ENCODE peak calls at places on chromosomes 1 and 21, in nine cellular contexts. B is heart right ventricle; H is IMR-90; U is CD4-positive, alpha-beta T cell; Y is heart left ventricle; M is left lung; R is AG04450; I is Panc1; A is endodermal cell. Q is an unnamed sample.

GRCh38 chr1:24957016-24957807 is 27.1 kb upstream of the RUNX3 start:
- DNase-seq in B (no peak), H (no peak), U (no peak), Y (no peak), M (no peak), R (no peak), I (no peak), A (no peak), Q (no peak)

GRCh38 chr1:73401666-73402065 is 796.3 kb downstream of the LRRIQ3 start:
- DNase-seq in B (no peak), H (peak), U (no peak), Y (no peak), M (no peak), R (no peak), I (no peak), A (peak), Q (no peak)

GRCh38 chr1:81512242-81512641 is 288.5 kb upstream of the ADGRL2 start:
- DNase-seq in B (no peak), H (no peak), U (no peak), Y (no peak), M (no peak), R (no peak), I (no peak), A (no peak), Q (no peak)

GRCh38 chr1:64269558-64269884 is 66.1 kb downstream of the UBE2U start:
- DNase-seq in B (no peak), H (no peak), U (no peak), Y (no peak), M (no peak), R (no peak), I (no peak), A (peak), Q (no peak)

GRCh38 chr1:19006837-19007271 is 50.4 kb upstream of the IFFO2 start:
- DNase-seq in B (no peak), H (no peak), U (no peak), Y (no peak), M (no peak), R (no peak), I (no peak), A (no peak), Q (no peak)

GRCh38 chr1:35573198-35573775 is at the start of gene TFAP2E:
- DNase-seq in B (no peak), H (no peak), U (no peak), Y (no peak), M (no peak), R (no peak), I (no peak), A (peak), Q (no peak)

GRCh38 chr1:4379451-4380175 is 274.8 kb upstream of the AJAP1 start:
- DNase-seq in B (no peak), H (no peak), U (no peak), Y (peak), M (no peak), R (no peak), I (no peak), A (no peak), Q (no peak)

GRCh38 chr1:211420845-211421454 is 71.0 kb downstream of the RD3 start:
- DNase-seq in B (no peak), H (peak), U (no peak), Y (no peak), M (no peak), R (no peak), I (no peak), A (no peak), Q (no peak)

GRCh38 chr21:32726742-32727477 is 903 bp downstream of the SYNJ1 start:
- DNase-seq in B (peak), H (peak), U (no peak), Y (peak), M (no peak), R (no peak), I (no peak), A (peak), Q (peak)

GRCh38 chr1:98920441-98921110 is 84.1 kb downstream of the PLPPR5 start:
- DNase-seq in B (no peak), H (peak), U (no peak), Y (no peak), M (no peak), R (peak), I (no peak), A (no peak), Q (no peak)

GRCh38 chr1:59076612-59077011 is 220.3 kb upstream of the FGGY start:
- DNase-seq in B (no peak), H (peak), U (no peak), Y (no peak), M (no peak), R (no peak), I (no peak), A (no peak), Q (no peak)

GRCh38 chr21:33975548-33976081 is 60.0 kb upstream of the ATP5PO start:
- DNase-seq in B (no peak), H (peak), U (peak), Y (no peak), M (no peak), R (no peak), I (no peak), A (no peak), Q (peak)

GRCh38 chr21:41653944-41654625 is 112.8 kb downstream of the RIPK4 start:
- DNase-seq in B (no peak), H (peak), U (no peak), Y (no peak), M (no peak), R (no peak), I (no peak), A (no peak), Q (no peak)

GRCh38 chr1:233364695-233365539 is 37.4 kb downstream of the MAP3K21 start:
- DNase-seq in B (no peak), H (peak), U (no peak), Y (no peak), M (no peak), R (no peak), I (peak), A (no peak), Q (peak)

GRCh38 chr21:28938726-28939125 is 54.0 kb downstream of the LTN1 start:
- DNase-seq in B (no peak), H (no peak), U (no peak), Y (no peak), M (no peak), R (no peak), I (no peak), A (no peak), Q (no peak)

GRCh38 chr1:17377325-17377953 is 5.4 kb downstream of the PADI6 start:
- DNase-seq in B (no peak), H (no peak), U (no peak), Y (no peak), M (no peak), R (no peak), I (no peak), A (peak), Q (no peak)

GRCh38 chr1:175129644-175129996 is 62.0 kb downstream of the TNN start:
- DNase-seq in B (no peak), H (no peak), U (no peak), Y (no peak), M (no peak), R (no peak), I (no peak), A (no peak), Q (no peak)

GRCh38 chr1:43952731-43953350 is 6.1 kb downstream of the IPO13 start:
- DNase-seq in B (no peak), H (no peak), U (no peak), Y (no peak), M (no peak), R (no peak), I (no peak), A (peak), Q (no peak)

GRCh38 chr1:167791281-167792209 is 69.8 kb downstream of the MPZL1 start:
- DNase-seq in B (peak), H (peak), U (no peak), Y (peak), M (no peak), R (peak), I (no peak), A (peak), Q (no peak)

GRCh38 chr1:168441745-168442144 is 102.1 kb downstream of the XCL2 start:
- DNase-seq in B (no peak), H (peak), U (no peak), Y (no peak), M (no peak), R (no peak), I (no peak), A (no peak), Q (no peak)

GRCh38 chr1:151361883-151362282 is 10.6 kb downstream of the SELENBP1 start:
- DNase-seq in B (no peak), H (no peak), U (no peak), Y (no peak), M (no peak), R (no peak), I (no peak), A (no peak), Q (no peak)

GRCh38 chr1:117537291-117537920 is 68.4 kb upstream of the TENT5C start:
- DNase-seq in B (no peak), H (no peak), U (no peak), Y (no peak), M (peak), R (no peak), I (no peak), A (peak), Q (no peak)

GRCh38 chr1:18452550-18452949 is 28.2 kb upstream of the KLHDC7A start:
- DNase-seq in B (no peak), H (no peak), U (no peak), Y (no peak), M (no peak), R (no peak), I (no peak), A (peak), Q (peak)

GRCh38 chr1:50348449-50349241 is 74.6 kb downstream of the DMRTA2 start:
- DNase-seq in B (peak), H (peak), U (peak), Y (peak), M (no peak), R (peak), I (peak), A (peak), Q (peak)

GRCh38 chr21:34593423-34593822 is 21.5 kb downstream of the RCAN1 start:
- DNase-seq in B (no peak), H (no peak), U (no peak), Y (no peak), M (no peak), R (no peak), I (no peak), A (peak), Q (no peak)

GRCh38 chr1:119075614-119076013 is 64.8 kb downstream of the WARS2 start:
- DNase-seq in B (no peak), H (peak), U (no peak), Y (no peak), M (no peak), R (no peak), I (no peak), A (no peak), Q (no peak)

GRCh38 chr1:56355918-56356317 is 223.4 kb downstream of the PLPP3 start:
- DNase-seq in B (no peak), H (peak), U (no peak), Y (no peak), M (no peak), R (no peak), I (no peak), A (no peak), Q (no peak)

GRCh38 chr1:95407146-95407863 is 173.3 kb downstream of the RWDD3 start:
- DNase-seq in B (no peak), H (no peak), U (no peak), Y (no peak), M (no peak), R (no peak), I (no peak), A (peak), Q (no peak)

GRCh38 chr1:94125551-94126514 is 4.9 kb upstream of the ABCA4 start:
- DNase-seq in B (no peak), H (no peak), U (no peak), Y (no peak), M (no peak), R (no peak), I (no peak), A (peak), Q (no peak)

GRCh38 chr1:226572325-226572726 is 23.8 kb downstream of the STUM start:
- DNase-seq in B (no peak), H (no peak), U (no peak), Y (no peak), M (no peak), R (no peak), I (no peak), A (no peak), Q (no peak)

DNA sequence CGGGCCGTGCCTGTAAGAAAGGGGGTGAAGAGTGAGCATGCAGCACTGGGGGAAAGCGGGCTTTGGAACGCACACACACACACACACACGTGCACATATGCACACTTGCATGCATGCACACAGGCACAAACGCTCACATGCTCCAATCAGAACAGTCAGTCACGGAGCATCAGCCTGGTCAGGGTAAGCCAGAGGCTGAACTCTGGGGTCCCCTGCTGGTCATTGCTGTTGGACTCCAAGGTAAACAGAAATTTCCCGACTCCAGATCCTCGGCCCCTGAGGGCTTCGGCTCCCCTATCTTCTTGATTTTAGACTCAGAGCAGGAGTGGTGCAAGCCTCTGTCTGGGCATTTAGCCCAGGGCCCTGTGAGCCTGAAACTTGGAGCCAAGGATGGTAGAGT is 54.2 kb downstream of the SYT2 start:
- DNase-seq in B (no peak), H (peak), U (no peak), Y (no peak), M (no peak), R (no peak), I (no peak), A (peak), Q (no peak)
- TF ChIP-seq CTCF in B (peak), H (peak), U (no peak), Y (peak), M (no peak), R (peak), I (no peak), A (peak), Q (no peak)

DNA sequence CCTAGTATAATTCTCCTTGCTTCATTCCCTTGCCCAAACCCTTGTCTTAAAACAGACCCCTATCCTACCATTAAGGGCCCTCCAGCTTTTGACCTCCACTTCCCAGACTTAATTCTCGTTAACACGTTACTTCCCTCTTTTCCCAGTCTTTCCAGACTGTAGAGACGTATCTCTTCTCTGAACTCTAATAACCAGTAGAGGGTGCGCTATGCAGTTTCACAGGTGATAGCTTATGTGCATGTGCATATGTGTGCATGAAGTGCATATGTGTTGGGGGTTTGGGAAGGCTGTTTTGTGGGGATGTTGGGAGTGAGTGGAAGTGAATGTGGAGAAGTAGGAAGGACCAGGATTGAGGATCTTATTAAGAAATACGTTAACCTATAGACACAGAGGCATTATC is 78.1 kb upstream of the CCDC190 start:
- DNase-seq in B (no peak), H (no peak), U (no peak), Y (no peak), M (no peak), R (no peak), I (no peak), A (no peak), Q (no peak)
- TF ChIP-seq CTCF in B (no peak), H (no peak), U (no peak), Y (no peak), M (no peak), R (peak), I (peak), A (no peak), Q (no peak)

GRCh38 chr1:201774224-201774982 is 54.6 kb upstream of the IPO9 start:
- DNase-seq in B (no peak), H (peak), U (no peak), Y (no peak), M (no peak), R (no peak), I (no peak), A (no peak), Q (no peak)

GRCh38 chr1:201772178-201772577 is 56.8 kb upstream of the IPO9 start:
- DNase-seq in B (no peak), H (no peak), U (no peak), Y (no peak), M (no peak), R (no peak), I (no peak), A (no peak), Q (no peak)

GRCh38 chr1:201775380-201775779 is 53.6 kb upstream of the IPO9 start:
- DNase-seq in B (no peak), H (no peak), U (no peak), Y (no peak), M (no peak), R (no peak), I (no peak), A (no peak), Q (no peak)

GRCh38 chr1:201773764-201774163 is 55.2 kb upstream of the IPO9 start:
- DNase-seq in B (no peak), H (no peak), U (no peak), Y (no peak), M (no peak), R (no peak), I (no peak), A (no peak), Q (no peak)

GRCh38 chr1:201774983-201775344 is 54.0 kb upstream of the IPO9 start:
- DNase-seq in B (no peak), H (no peak), U (no peak), Y (no peak), M (no peak), R (no peak), I (no peak), A (no peak), Q (no peak)
- TF ChIP-seq CTCF in B (no peak), H (peak), U (no peak), Y (no peak), M (no peak), R (peak), I (peak), A (peak), Q (no peak)

DNA sequence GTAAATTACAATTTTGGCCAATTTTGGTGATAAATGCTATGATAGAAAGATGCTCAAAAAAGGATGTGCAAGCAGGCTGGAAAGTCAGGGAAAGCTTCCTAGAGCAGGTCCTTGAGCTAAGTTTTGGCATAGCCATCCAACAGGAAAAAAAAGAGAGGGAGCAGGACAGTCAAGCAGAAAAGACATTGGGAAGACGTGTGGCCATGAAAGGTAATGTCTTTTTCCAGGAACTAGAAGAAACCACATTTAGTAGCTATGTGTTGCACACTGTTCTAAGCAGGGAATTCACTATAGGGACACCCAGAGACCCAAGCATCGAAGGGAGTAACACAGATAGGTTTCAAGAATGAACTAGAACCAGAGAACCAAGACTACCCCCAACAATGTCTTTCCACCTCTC is 96.9 kb upstream of the DAB1 start:
- DNase-seq in B (no peak), H (no peak), U (no peak), Y (no peak), M (no peak), R (no peak), I (no peak), A (no peak), Q (no peak)
- TF ChIP-seq CTCF in B (no peak), H (no peak), U (no peak), Y (no peak), M (no peak), R (no peak), I (no peak), A (peak), Q (no peak)